ENCODE peak calls at places on chromosome 5, in four cellular contexts. One of them, this sample, is unnamed.

GRCh38 chr5:126811515-126812198 is 34.7 kb downstream of the LMNB1 start:
- DNase-seq in HepG2: no peak
- DNase-seq in HCT116: no peak
- DNase-seq in SK-N-SH: no peak
- DNase-seq in this sample: no peak

GRCh38 chr5:112784726-112785125 is 47.0 kb downstream of the APC start:
- DNase-seq in HepG2: no peak
- DNase-seq in HCT116: no peak
- DNase-seq in SK-N-SH: no peak
- DNase-seq in this sample: no peak

GRCh38 chr5:74009502-74009901 is 383.5 kb downstream of the ARHGEF28 start:
- DNase-seq in HepG2: no peak
- DNase-seq in HCT116: no peak
- DNase-seq in SK-N-SH: no peak
- DNase-seq in this sample: no peak

GRCh38 chr5:138148811-138149210 is 9.6 kb upstream of the NME5 start:
- DNase-seq in HepG2: no peak
- DNase-seq in HCT116: peak
- DNase-seq in SK-N-SH: no peak
- DNase-seq in this sample: no peak

GRCh38 chr5:132464155-132464939 is 26.2 kb downstream of the IRF1 start:
- DNase-seq in HepG2: no peak
- DNase-seq in HCT116: no peak
- DNase-seq in SK-N-SH: peak
- DNase-seq in this sample: peak

GRCh38 chr5:164115420-164115819 is 610.0 kb downstream of the MAT2B start:
- DNase-seq in HepG2: no peak
- DNase-seq in HCT116: no peak
- DNase-seq in SK-N-SH: no peak
- DNase-seq in this sample: no peak

GRCh38 chr5:135492319-135492626 is 40.1 kb upstream of the TIFAB start:
- DNase-seq in HepG2: no peak
- DNase-seq in HCT116: no peak
- DNase-seq in SK-N-SH: no peak
- DNase-seq in this sample: no peak

GRCh38 chr5:140358738-140359310 is 1.2 kb upstream of the SLC4A9 start:
- DNase-seq in HepG2: peak
- DNase-seq in HCT116: no peak
- DNase-seq in SK-N-SH: peak
- DNase-seq in this sample: peak

GRCh38 chr5:156208271-156208670 is 118.7 kb upstream of the SGCD start:
- DNase-seq in HepG2: no peak
- DNase-seq in HCT116: no peak
- DNase-seq in SK-N-SH: no peak
- DNase-seq in this sample: no peak

GRCh38 chr5:154608531-154609011 is 130.5 kb upstream of the HAND1 start:
- DNase-seq in HepG2: no peak
- DNase-seq in HCT116: no peak
- DNase-seq in SK-N-SH: peak
- DNase-seq in this sample: no peak

GRCh38 chr5:134438268-134438622 is 26.6 kb upstream of the CDKN2AIPNL start:
- DNase-seq in HepG2: no peak
- DNase-seq in HCT116: no peak
- DNase-seq in SK-N-SH: no peak
- DNase-seq in this sample: no peak

GRCh38 chr5:371811-372555 is 50.5 kb downstream of the AHRR start:
- DNase-seq in HepG2: no peak
- DNase-seq in HCT116: no peak
- DNase-seq in SK-N-SH: peak
- DNase-seq in this sample: no peak

GRCh38 chr5:72441861-72442540 is 65.2 kb downstream of the ZNF366 start:
- DNase-seq in HepG2: no peak
- DNase-seq in HCT116: peak
- DNase-seq in SK-N-SH: no peak
- DNase-seq in this sample: no peak

GRCh38 chr5:107165296-107165695 is 505.4 kb downstream of the EFNA5 start:
- DNase-seq in HepG2: no peak
- DNase-seq in HCT116: no peak
- DNase-seq in SK-N-SH: no peak
- DNase-seq in this sample: no peak

GRCh38 chr5:4050203-4050602 is 454.6 kb downstream of the IRX1 start:
- DNase-seq in HepG2: no peak
- DNase-seq in HCT116: no peak
- DNase-seq in SK-N-SH: no peak
- DNase-seq in this sample: no peak

GRCh38 chr5:543755-544674 is 19.8 kb upstream of the SLC9A3 start:
- DNase-seq in HepG2: no peak
- DNase-seq in HCT116: no peak
- DNase-seq in SK-N-SH: no peak
- DNase-seq in this sample: no peak

GRCh38 chr5:59107692-59108091 is 524.8 kb downstream of the RAB3C start:
- DNase-seq in HepG2: no peak
- DNase-seq in HCT116: no peak
- DNase-seq in SK-N-SH: no peak
- DNase-seq in this sample: no peak

GRCh38 chr5:115033861-115034260 is 135.8 kb downstream of the TRIM36 start:
- DNase-seq in HepG2: peak
- DNase-seq in HCT116: no peak
- DNase-seq in SK-N-SH: no peak
- DNase-seq in this sample: peak

GRCh38 chr5:137778772-137779564 is 24.8 kb upstream of the HNRNPA0 start:
- DNase-seq in HepG2: peak
- DNase-seq in HCT116: peak
- DNase-seq in SK-N-SH: peak
- DNase-seq in this sample: no peak

GRCh38 chr5:116502097-116502496 is 72.5 kb downstream of the SEMA6A start:
- DNase-seq in HepG2: no peak
- DNase-seq in HCT116: no peak
- DNase-seq in SK-N-SH: no peak
- DNase-seq in this sample: no peak

GRCh38 chr5:93585054-93585751 is 2.2 kb downstream of the NR2F1 start:
- DNase-seq in HepG2: no peak
- DNase-seq in HCT116: no peak
- DNase-seq in SK-N-SH: peak
- DNase-seq in this sample: peak

GRCh38 chr5:15791859-15792258 is 291.9 kb downstream of the FBXL7 start:
- DNase-seq in HepG2: no peak
- DNase-seq in HCT116: no peak
- DNase-seq in SK-N-SH: no peak
- DNase-seq in this sample: no peak

GRCh38 chr5:73129143-73129542 is 8.8 kb downstream of the TMEM171 start:
- DNase-seq in HepG2: no peak
- DNase-seq in HCT116: no peak
- DNase-seq in SK-N-SH: no peak
- DNase-seq in this sample: peak

GRCh38 chr5:124572973-124573372 is 173.5 kb downstream of the ZNF608 start:
- DNase-seq in HepG2: no peak
- DNase-seq in HCT116: no peak
- DNase-seq in SK-N-SH: no peak
- DNase-seq in this sample: no peak

GRCh38 chr5:16593013-16593412 is 23.8 kb downstream of the RETREG1 start:
- DNase-seq in HepG2: no peak
- DNase-seq in HCT116: no peak
- DNase-seq in SK-N-SH: no peak
- DNase-seq in this sample: no peak

GRCh38 chr5:159301351-159301911 is 28.9 kb downstream of the IL12B start:
- DNase-seq in HepG2: no peak
- DNase-seq in HCT116: no peak
- DNase-seq in SK-N-SH: no peak
- DNase-seq in this sample: no peak

GRCh38 chr5:111932207-111932606 is 175.2 kb upstream of the NREP start:
- DNase-seq in HepG2: no peak
- DNase-seq in HCT116: no peak
- DNase-seq in SK-N-SH: no peak
- DNase-seq in this sample: no peak

GRCh38 chr5:35478856-35479682 is 138.6 kb upstream of the SPEF2 start:
- DNase-seq in HepG2: peak
- DNase-seq in HCT116: no peak
- DNase-seq in SK-N-SH: no peak
- DNase-seq in this sample: peak

GRCh38 chr5:40236001-40236400 is 443.7 kb upstream of the PTGER4 start:
- DNase-seq in HepG2: no peak
- DNase-seq in HCT116: no peak
- DNase-seq in SK-N-SH: no peak
- DNase-seq in this sample: no peak

GRCh38 chr5:64979518-64979917 is 210.8 kb downstream of the CWC27 start:
- DNase-seq in HepG2: no peak
- DNase-seq in HCT116: no peak
- DNase-seq in SK-N-SH: no peak
- DNase-seq in this sample: no peak

GRCh38 chr5:119316116-119316515 is 39.7 kb upstream of the TNFAIP8 start:
- DNase-seq in HepG2: no peak
- DNase-seq in HCT116: no peak
- DNase-seq in SK-N-SH: no peak
- DNase-seq in this sample: no peak

GRCh38 chr5:10329808-10330481 is 22.2 kb upstream of the CMBL start:
- DNase-seq in HepG2: no peak
- DNase-seq in HCT116: no peak
- DNase-seq in SK-N-SH: peak
- DNase-seq in this sample: no peak

GRCh38 chr5:179336871-179337165 is 8.4 kb downstream of the ADAMTS2 start:
- DNase-seq in HepG2: no peak
- DNase-seq in HCT116: no peak
- DNase-seq in SK-N-SH: no peak
- DNase-seq in this sample: no peak

GRCh38 chr5:179338123-179338676 is 7.1 kb downstream of the ADAMTS2 start:
- DNase-seq in HepG2: no peak
- DNase-seq in HCT116: no peak
- DNase-seq in SK-N-SH: no peak
- DNase-seq in this sample: no peak

GRCh38 chr5:179334017-179334765 is 11.1 kb downstream of the ADAMTS2 start:
- DNase-seq in HepG2: no peak
- DNase-seq in HCT116: no peak
- DNase-seq in SK-N-SH: no peak
- DNase-seq in this sample: no peak

GRCh38 chr5:179337227-179338122 is 7.8 kb downstream of the ADAMTS2 start:
- DNase-seq in HepG2: no peak
- DNase-seq in HCT116: no peak
- DNase-seq in SK-N-SH: no peak
- DNase-seq in this sample: no peak

DNA sequence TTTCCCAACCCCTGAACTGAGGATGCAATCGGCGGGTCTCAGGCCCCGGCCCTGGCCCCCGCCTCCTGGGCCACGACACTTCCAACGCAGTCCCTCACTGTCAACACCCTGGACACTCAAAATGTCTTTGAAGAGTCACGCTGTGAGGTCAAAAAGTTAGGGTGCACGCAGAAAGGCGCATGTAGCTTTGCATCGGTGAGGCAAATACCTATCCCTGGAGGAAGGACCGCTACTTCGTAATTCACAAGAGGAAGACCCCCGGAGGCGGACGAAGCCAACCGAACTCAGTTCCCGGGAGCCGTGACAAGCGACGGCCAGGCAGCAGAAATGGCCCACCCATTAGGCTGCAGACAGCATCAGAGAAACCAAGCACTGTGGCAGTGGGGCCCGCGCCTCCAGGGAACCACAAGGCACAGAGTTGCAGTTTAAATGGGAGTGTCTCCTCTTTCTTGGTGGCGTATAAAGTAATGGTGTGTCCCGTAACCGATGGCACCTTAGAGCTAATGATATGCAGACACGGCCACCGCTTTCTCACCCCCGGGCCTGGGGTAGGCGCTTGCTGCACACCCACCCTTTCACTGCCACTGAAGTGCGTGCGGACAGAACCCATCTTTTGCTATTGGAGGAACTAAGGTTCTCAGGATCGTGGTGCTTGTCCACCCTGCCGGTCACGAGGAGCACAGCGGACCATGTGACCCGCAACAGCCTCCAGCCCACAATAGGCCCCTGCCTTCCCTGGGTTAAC is 9.0 kb downstream of the ADAMTS2 start:
- DNase-seq in HepG2: no peak
- DNase-seq in HCT116: no peak
- DNase-seq in SK-N-SH: no peak
- DNase-seq in this sample: no peak
- TF ChIP-seq JUND in HepG2: no peak
- TF ChIP-seq JUND in HCT116: no peak
- TF ChIP-seq JUND in SK-N-SH: no peak
- TF ChIP-seq JUND in this sample: no peak

DNA sequence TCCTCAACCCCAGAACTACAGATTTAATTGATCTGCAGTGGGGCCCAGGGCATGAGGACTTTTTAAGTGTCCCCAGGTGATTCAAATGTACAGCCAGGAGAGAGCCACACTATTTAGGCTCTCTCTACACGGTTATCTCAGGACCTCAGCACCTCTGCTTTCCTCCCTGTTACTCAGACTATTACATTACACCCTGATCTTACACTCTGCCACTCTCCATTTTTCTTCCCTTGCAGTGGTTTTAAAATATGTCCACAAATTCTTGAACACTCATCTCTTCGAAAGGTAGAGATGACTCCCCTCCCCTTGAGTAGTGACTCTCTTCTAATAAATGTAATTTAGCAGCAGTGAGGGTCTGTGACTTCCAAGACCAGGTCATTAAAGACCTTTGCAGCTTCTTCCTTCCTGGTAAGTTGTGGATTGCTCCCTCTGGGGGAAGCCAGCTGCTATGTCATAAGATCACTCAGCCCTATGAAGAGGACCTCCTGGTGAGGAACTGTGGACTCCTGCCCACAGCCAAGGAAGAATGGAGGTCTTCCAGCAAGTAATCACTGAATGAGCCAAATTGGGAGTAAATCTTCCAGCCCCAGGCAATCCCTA is 87.5 kb upstream of the SSBP2 start:
- DNase-seq in HepG2: no peak
- DNase-seq in HCT116: peak
- DNase-seq in SK-N-SH: no peak
- DNase-seq in this sample: no peak
- TF ChIP-seq JUND in HepG2: no peak
- TF ChIP-seq JUND in HCT116: no peak
- TF ChIP-seq JUND in SK-N-SH: no peak
- TF ChIP-seq JUND in this sample: no peak

GRCh38 chr5:25544652-25545249 is 900.0 kb upstream of the CDH10 start:
- DNase-seq in HepG2: peak
- DNase-seq in HCT116: peak
- DNase-seq in SK-N-SH: peak
- DNase-seq in this sample: no peak
- TF ChIP-seq JUND in HepG2: no peak
- TF ChIP-seq JUND in HCT116: no peak
- TF ChIP-seq JUND in SK-N-SH: no peak
- TF ChIP-seq JUND in this sample: no peak

DNA sequence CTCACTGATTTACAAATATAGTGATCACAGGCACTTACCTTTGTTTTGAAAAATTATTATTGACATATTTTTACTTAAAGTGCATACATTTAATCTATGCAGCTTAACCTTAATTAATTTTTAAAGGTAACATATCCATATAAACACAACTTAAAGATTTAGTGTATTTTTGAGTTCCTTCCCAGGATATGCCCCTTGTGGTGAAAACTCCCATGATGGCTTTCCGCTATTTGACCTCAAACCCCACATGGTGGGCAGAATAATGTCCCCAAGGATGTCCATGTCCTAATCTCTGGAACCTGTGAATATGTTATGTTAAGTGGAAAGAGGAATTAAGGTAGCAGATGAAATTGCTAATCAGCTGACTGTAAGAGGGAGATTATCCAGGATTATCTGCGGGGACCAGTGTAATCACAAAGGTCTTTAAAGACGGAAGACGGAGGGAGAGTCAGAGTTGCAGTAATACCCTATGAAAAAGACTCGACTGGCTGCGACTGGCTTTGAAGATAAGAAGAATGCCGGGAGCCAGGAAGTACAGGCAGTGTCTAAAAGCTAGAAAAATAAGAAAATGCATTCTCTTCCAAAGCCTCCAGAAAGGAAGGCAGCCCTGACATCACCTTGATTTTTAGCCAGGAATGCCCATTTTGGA is 193.9 kb downstream of the ICE1 start:
- DNase-seq in HepG2: no peak
- DNase-seq in HCT116: no peak
- DNase-seq in SK-N-SH: peak
- DNase-seq in this sample: no peak
- TF ChIP-seq JUND in HepG2: no peak
- TF ChIP-seq JUND in HCT116: no peak
- TF ChIP-seq JUND in SK-N-SH: no peak
- TF ChIP-seq JUND in this sample: no peak